ENCODE peak calls at places on chromosome 20, in six cellular contexts. M is NCI-H82; D is CD4-positive, alpha-beta T cell; R is stimulated activated CD4-positive, alpha-beta T cell treated with anti-CD3 and anti-CD28 coated beads, Interleukin-4, amount 100 ng/mL, for 24 hours; T is NCI-H1105; K is AG04450. B is an unnamed sample.

GRCh38 chr20:24838551-24839530 is 110.2 kb upstream of the CST7 start:
- DNase-seq in T (no peak), M (no peak), D (no peak), K (no peak), R (no peak), B (peak)

GRCh38 chr20:47187450-47188195 is 168.9 kb downstream of the ZMYND8 start:
- DNase-seq in K (no peak), R (no peak), D (no peak), T (no peak), M (no peak), B (peak)

GRCh38 chr20:4227085-4227821 is 211.9 kb upstream of the RNF24 start:
- DNase-seq in D (no peak), R (no peak), K (no peak), T (no peak), M (peak), B (peak)

GRCh38 chr20:56592211-56592610 is 36.9 kb upstream of the TFAP2C start:
- DNase-seq in T (no peak), K (no peak), D (no peak), M (no peak), R (no peak), B (no peak)

GRCh38 chr20:9930142-9930541 is 91.3 kb upstream of the PAK5 start:
- DNase-seq in M (no peak), R (no peak), T (no peak), K (no peak), D (no peak), B (no peak)

GRCh38 chr20:37395411-37395800 is 49.5 kb downstream of the SRC start:
- DNase-seq in D (no peak), T (no peak), K (no peak), M (no peak), R (no peak), B (no peak)

GRCh38 chr20:32672315-32672981 is 1.3 kb downstream of the C20orf203 start:
- DNase-seq in T (no peak), D (no peak), M (no peak), K (no peak), R (no peak), B (no peak)

GRCh38 chr20:32763202-32763999 is 1.2 kb downstream of the DNMT3B start:
- DNase-seq in D (no peak), R (no peak), T (no peak), K (no peak), M (no peak), B (no peak)

GRCh38 chr20:62361799-62362589 is 5.1 kb downstream of the LAMA5 start:
- DNase-seq in D (no peak), R (no peak), M (no peak), T (no peak), K (no peak), B (peak)

GRCh38 chr20:33689973-33690372 is 3.8 kb upstream of the E2F1 start:
- DNase-seq in M (no peak), D (peak), T (no peak), R (peak), K (no peak), B (peak)

GRCh38 chr20:38434310-38434741 is 802 bp downstream of the SNHG17 start:
- DNase-seq in T (no peak), R (peak), K (no peak), M (peak), D (no peak), B (no peak)

GRCh38 chr20:47773381-47773786 is 11.9 kb downstream of the SULF2 start:
- DNase-seq in D (no peak), T (no peak), R (no peak), M (peak), K (no peak), B (peak)

GRCh38 chr20:33753763-33754162 is 22.0 kb downstream of the ZNF341 start:
- DNase-seq in M (no peak), K (no peak), T (no peak), D (no peak), R (no peak), B (no peak)

GRCh38 chr20:4441871-4442270 is 279.8 kb upstream of the PRND start:
- DNase-seq in R (no peak), T (no peak), K (no peak), D (no peak), M (no peak), B (no peak)

GRCh38 chr20:57655812-57656161 is 35.6 kb upstream of the ZBP1 start:
- DNase-seq in K (no peak), D (no peak), M (no peak), T (no peak), R (no peak), B (no peak)

GRCh38 chr20:33554914-33555420 is 65.1 kb downstream of the CBFA2T2 start:
- DNase-seq in M (peak), T (peak), R (peak), K (peak), D (peak), B (peak)

GRCh38 chr20:32585519-32586127 is 490 bp upstream of the NOL4L start:
- DNase-seq in T (no peak), K (no peak), R (no peak), M (no peak), D (no peak), B (no peak)

GRCh38 chr20:57586370-57586793 is 25.5 kb downstream of the PCK1 start:
- DNase-seq in R (no peak), K (no peak), D (no peak), M (no peak), T (no peak), B (peak)

GRCh38 chr20:408843-409696 is 971 bp downstream of the RBCK1 start:
- DNase-seq in K (no peak), T (no peak), M (no peak), D (no peak), R (peak), B (no peak)

GRCh38 chr20:63368151-63368550 is 7.0 kb upstream of the CHRNA4 start:
- DNase-seq in R (no peak), T (no peak), K (no peak), D (no peak), M (no peak), B (no peak)

GRCh38 chr20:57908691-57909090 is 198.9 kb upstream of the PMEPA1 start:
- DNase-seq in D (no peak), T (no peak), K (no peak), R (no peak), M (no peak), B (no peak)

GRCh38 chr20:18679020-18679419 is 91.2 kb downstream of the DTD1 start:
- DNase-seq in K (no peak), T (peak), R (no peak), D (no peak), M (no peak), B (peak)

GRCh38 chr20:34861386-34862084 is 11.1 kb downstream of the GGT7 start:
- DNase-seq in D (no peak), K (no peak), R (no peak), T (peak), M (peak), B (no peak)

GRCh38 chr20:47677314-47678129 is 107.8 kb downstream of the SULF2 start:
- DNase-seq in K (no peak), T (peak), M (peak), R (peak), D (peak), B (peak)

GRCh38 chr20:46539113-46539512 is 11.3 kb downstream of the OCSTAMP start:
- DNase-seq in T (no peak), D (no peak), K (no peak), R (no peak), M (no peak), B (no peak)

GRCh38 chr20:11193241-11193640 is 519.4 kb upstream of the JAG1 start:
- DNase-seq in D (no peak), R (no peak), K (no peak), T (no peak), M (no peak), B (peak)

GRCh38 chr20:44756956-44757355 is 11.3 kb downstream of the KCNK15 start:
- DNase-seq in R (no peak), T (no peak), M (no peak), D (no peak), K (no peak), B (no peak)